ENCODE peak calls at places on chromosomes 16 and 17, in nine cellular contexts. U is cardiac muscle cell, T is GM06990, K is AG04450, L is coronary artery, X is nephron progenitor cell, N is heart right ventricle, J is neural progenitor cell, O is lower leg skin. C is an unnamed sample.

GRCh38 chr17:70872194-70872593 is 702.9 kb downstream of the KCNJ2 start:
- DNase-seq in U (no peak), T (no peak), K (no peak), L (no peak), X (no peak), N (no peak), J (no peak), O (no peak), C (no peak)

GRCh38 chr17:50817142-50817751 is 18.1 kb upstream of the WFIKKN2 start:
- DNase-seq in U (peak; percentile 46), T (peak; percentile 47), K (no peak), L (no peak), X (peak; percentile 70), N (peak; percentile 29), J (peak; percentile 76), O (no peak), C (peak; percentile 65)

GRCh38 chr17:10668771-10669170 is 11.7 kb upstream of the MYH3 start:
- DNase-seq in U (peak; percentile 9), T (no peak), K (peak; percentile 58), L (no peak), X (no peak), N (no peak), J (no peak), O (no peak), C (no peak)

GRCh38 chr16:82638095-82638798 is 11.5 kb downstream of the CDH13 start:
- DNase-seq in U (peak; percentile 81), T (no peak), K (no peak), L (no peak), X (no peak), N (no peak), J (no peak), O (no peak), C (no peak)

GRCh38 chr16:51359141-51359960 is 208.3 kb upstream of the SALL1 start:
- DNase-seq in U (no peak), T (no peak), K (peak; percentile 3), L (no peak), X (peak; percentile 19), N (peak; percentile 17), J (peak; percentile 90), O (no peak), C (no peak)

GRCh38 chr17:43732961-43733360 is 25.6 kb downstream of the SOST start:
- DNase-seq in U (peak; percentile 64), T (no peak), K (peak; percentile 55), L (no peak), X (no peak), N (no peak), J (no peak), O (no peak), C (no peak)

GRCh38 chr16:74984194-74984669 is 691 bp downstream of the WDR59 start:
- DNase-seq in U (peak; percentile 38), T (no peak), K (no peak), L (no peak), X (no peak), N (no peak), J (no peak), O (peak; percentile 9), C (no peak)

GRCh38 chr17:33651631-33652030 is 358.5 kb upstream of the ASIC2 start:
- DNase-seq in U (no peak), T (no peak), K (no peak), L (no peak), X (no peak), N (no peak), J (no peak), O (peak; percentile 43), C (no peak)

GRCh38 chr17:63445065-63445464 is 1.0 kb downstream of the CYB561 start:
- DNase-seq in U (no peak), T (no peak), K (no peak), L (no peak), X (no peak), N (no peak), J (no peak), O (no peak), C (no peak)

GRCh38 chr17:63447688-63448005 is 1.5 kb upstream of the CYB561 start:
- DNase-seq in U (peak; percentile 66), T (no peak), K (no peak), L (no peak), X (no peak), N (no peak), J (no peak), O (no peak), C (no peak)

GRCh38 chr17:63446981-63447687 is 1.0 kb upstream of the CYB561 start:
- DNase-seq in U (peak; percentile 91), T (peak; percentile 63), K (no peak), L (no peak), X (no peak), N (peak; percentile 61), J (peak; percentile 30), O (peak; percentile 91), C (peak; percentile 59)

GRCh38 chr17:63445571-63446217 is 412 bp downstream of the CYB561 start:
- DNase-seq in U (peak; percentile 64), T (peak; percentile 66), K (no peak), L (no peak), X (peak; percentile 57), N (no peak), J (peak; percentile 83), O (peak; percentile 90), C (peak; percentile 80)

DNA sequence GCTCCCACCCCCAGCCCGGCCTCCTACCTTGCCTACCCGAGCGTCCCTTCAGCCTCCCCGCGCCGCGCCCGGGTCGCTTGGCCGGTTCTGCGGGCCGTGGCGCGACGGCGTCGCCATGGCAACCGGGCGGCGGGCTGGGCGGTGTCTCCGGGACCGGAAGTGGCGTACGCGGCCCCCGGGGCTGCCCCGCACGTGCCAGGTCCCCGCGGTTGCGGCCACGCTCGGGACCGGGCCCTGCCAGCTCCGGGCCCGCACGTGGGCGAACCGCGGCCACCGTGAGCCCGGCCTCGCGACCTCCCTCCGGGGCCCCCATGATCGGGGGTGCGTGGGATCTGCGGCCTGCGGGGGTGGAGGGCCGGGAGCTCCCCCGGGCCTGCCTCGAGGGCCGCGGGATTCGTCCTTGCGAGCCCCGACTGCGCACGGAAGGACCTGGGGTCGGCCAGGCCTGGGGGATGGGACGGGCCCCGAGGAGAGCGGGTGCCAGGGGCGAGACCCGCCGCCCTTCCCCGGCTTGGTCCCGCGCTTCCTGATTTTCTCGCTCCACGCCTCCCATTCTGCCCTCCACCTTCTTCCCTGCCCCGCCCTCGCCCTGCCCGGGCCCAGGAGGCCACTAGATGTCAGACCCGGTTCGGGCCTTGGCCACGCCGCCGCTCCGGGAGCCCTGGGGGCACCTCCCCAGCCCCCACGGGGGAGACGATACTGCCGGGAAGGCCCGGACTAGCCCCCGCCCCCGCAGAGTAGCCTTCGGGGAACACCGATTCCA is at the start of gene CYB561:
- DNase-seq in U (peak; percentile 79), T (peak; percentile 87), K (no peak), L (no peak), X (peak; percentile 82), N (peak; percentile 59), J (peak; percentile 82), O (peak; percentile 95), C (peak; percentile 79)
- TF ChIP-seq CTCF in U (peak; percentile 20), T (no peak), K (no peak), L (no peak), X (no peak), N (peak; percentile 41), J (no peak), O (no peak), C (peak; percentile 37)

DNA sequence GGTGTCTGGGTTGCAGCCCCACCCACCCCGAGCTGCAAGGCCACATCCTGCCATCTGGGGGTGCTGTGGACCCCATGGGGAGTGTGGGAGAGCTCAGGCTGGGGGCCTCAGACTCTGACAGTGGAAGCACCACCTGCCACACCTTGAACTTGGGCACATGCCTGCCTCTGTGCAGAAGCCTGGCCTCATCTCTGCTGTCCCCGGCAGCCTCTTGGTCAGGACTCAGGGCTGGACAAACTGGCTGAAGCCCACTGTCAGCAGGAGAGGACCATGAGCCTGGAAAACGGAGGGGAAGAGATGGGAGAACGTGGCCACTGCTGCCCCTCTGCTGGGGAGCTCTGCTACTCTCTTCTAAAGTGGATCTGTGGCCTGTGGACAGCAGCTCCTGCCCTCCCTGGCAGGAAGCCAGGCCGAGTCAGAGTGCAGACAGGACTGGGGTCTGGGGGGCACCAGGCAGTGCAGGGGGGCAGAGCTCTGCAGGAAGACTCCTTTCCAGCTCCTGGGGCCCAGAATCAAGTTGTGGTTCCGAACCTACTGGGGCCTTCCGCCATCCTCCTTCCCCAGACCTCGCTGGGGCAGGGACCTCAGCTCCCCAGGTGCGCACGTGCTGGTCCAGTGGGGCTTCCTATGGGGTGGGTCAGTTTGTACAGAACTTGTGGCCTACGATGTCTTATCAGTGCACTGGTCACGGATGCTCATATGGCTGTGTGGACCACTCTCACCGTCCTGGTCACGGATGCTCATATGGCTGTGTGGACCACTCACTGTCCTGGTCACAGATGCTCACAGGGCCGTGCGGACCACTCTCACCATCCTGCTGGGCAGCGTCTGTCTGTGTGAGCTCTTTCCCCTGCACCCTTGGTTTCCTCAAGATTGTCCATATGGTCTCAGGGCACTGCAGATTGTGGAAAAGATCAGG is 207.7 kb downstream of the LAT start:
- DNase-seq in U (no peak), T (no peak), K (no peak), L (peak; percentile 66), X (no peak), N (no peak), J (no peak), O (peak; percentile 78), C (no peak)
- TF ChIP-seq CTCF in U (peak; percentile 13), T (peak; percentile 32), K (peak; percentile 10), L (no peak), X (no peak), N (no peak), J (no peak), O (no peak), C (no peak)

GRCh38 chr17:58271532-58271931 is 9.2 kb downstream of the MPO start:
- DNase-seq in U (no peak), T (no peak), K (no peak), L (no peak), X (no peak), N (no peak), J (no peak), O (no peak), C (no peak)

GRCh38 chr17:58269557-58270291 is 11.0 kb downstream of the MPO start:
- DNase-seq in U (no peak), T (no peak), K (no peak), L (no peak), X (no peak), N (no peak), J (no peak), O (peak; percentile 54), C (no peak)

GRCh38 chr17:58268774-58269556 is 11.8 kb downstream of the MPO start:
- DNase-seq in U (no peak), T (no peak), K (no peak), L (no peak), X (no peak), N (no peak), J (no peak), O (no peak), C (no peak)

GRCh38 chr17:58272367-58273280 is 8.1 kb downstream of the MPO start:
- DNase-seq in U (no peak), T (no peak), K (no peak), L (no peak), X (no peak), N (no peak), J (no peak), O (peak; percentile 71), C (no peak)

DNA sequence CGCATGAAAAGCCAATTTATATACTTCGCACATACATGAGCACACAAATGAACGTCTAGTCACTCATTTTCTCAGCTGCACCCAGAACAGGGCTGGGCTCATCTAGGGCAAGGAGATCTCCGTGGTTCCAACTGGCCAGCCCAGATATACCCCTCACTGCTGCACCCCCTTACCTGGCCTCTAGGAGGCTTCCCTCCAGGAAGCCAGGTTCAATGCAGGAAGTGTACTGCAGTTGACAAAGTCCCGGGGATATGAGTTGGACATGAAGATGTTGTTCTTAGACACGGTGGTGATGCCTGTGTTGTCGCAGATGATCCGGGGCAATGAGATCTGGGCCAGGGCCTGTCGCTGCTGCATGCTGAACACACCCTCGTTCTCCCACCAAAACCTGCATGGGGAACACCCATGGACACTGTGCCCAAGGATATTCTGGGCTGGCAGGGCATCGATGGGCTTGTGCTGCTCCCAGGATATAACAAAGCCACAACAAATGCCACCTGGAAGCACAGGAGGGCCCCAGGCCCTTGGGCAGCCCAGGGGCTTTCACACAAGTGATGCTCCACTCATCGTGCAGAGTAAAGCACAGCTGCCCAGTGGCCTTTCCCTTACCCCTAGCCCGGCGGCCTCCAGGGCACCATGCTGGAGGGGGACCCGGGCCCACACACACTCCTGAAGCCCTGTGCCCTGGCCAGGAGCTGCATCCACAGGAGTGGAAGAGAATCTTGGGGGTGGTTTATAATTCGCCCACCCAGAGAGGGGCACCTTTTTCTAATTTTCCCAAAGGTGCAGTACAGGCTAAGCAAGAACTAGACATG is 10.1 kb downstream of the MPO start:
- DNase-seq in U (no peak), T (no peak), K (no peak), L (no peak), X (no peak), N (no peak), J (no peak), O (peak; percentile 53), C (no peak)
- TF ChIP-seq CTCF in U (peak; percentile 13), T (peak; percentile 40), K (no peak), L (no peak), X (no peak), N (no peak), J (peak; percentile 32), O (no peak), C (peak; percentile 43)

DNA sequence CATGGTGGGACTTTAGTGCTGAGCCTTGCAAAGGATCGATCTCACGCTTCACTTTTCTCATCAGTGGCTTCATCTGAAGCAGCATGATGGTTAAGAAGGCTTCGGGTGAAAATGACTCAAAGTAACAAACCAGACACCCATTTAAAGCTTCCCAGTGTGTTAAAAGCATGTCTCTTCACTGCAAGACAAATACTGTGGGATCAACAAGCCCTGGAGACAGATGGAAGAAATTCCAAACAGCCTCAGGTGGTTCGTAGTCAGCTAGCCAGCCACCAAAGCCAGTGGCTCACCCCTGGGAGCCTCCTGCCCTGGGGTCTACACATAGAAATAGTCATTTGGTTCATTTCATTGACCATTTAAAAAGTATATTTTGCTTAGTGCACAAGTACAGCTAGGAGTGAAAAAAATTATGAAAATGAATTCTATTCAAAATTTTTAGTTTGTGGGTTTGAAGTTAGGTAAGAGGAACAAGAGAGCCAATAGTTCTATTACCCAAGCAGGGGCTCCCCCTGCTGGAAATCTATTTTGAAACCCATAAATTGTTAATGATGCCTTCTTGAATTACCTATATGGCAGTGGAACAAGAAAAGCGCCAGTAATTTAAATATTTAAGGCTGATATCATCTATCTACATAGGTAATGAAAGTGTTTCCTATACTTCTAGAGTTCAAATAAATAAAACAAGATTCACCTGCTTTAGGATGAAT is 51.6 kb downstream of the PMP22 start:
- DNase-seq in U (peak; percentile 46), T (no peak), K (no peak), L (no peak), X (peak; percentile 15), N (no peak), J (peak; percentile 68), O (no peak), C (no peak)
- TF ChIP-seq CTCF in U (peak; percentile 44), T (no peak), K (peak; percentile 39), L (no peak), X (peak; percentile 59), N (peak; percentile 51), J (peak; percentile 82), O (no peak), C (peak; percentile 74)

C was measured in glutamatergic neuron.